ENCODE peak calls at places on chromosome 14, in five cellular contexts. One of them, this sample, is unnamed.

GRCh38 chr14:56491299-56492285 is 88.0 kb upstream of the TMEM260 start:
- DNase-seq in stimulated activated naive CD4-positive, alpha-beta T cell: peak
- DNase-seq in GM19239: peak
- DNase-seq in AG10803: peak
- DNase-seq in H9: peak
- DNase-seq in this sample: peak

GRCh38 chr14:24662753-24663152 is 28.8 kb upstream of the GZMB start:
- DNase-seq in GM19239: no peak
- DNase-seq in AG10803: no peak
- DNase-seq in stimulated activated naive CD4-positive, alpha-beta T cell: no peak
- DNase-seq in H9: no peak
- DNase-seq in this sample: no peak

GRCh38 chr14:96748371-96748770 is 48.8 kb upstream of the VRK1 start:
- DNase-seq in H9: no peak
- DNase-seq in stimulated activated naive CD4-positive, alpha-beta T cell: no peak
- DNase-seq in GM19239: no peak
- DNase-seq in AG10803: no peak
- DNase-seq in this sample: no peak

GRCh38 chr14:61171687-61172086 is 109.5 kb downstream of the TMEM30B start:
- DNase-seq in AG10803: peak
- DNase-seq in GM19239: no peak
- DNase-seq in stimulated activated naive CD4-positive, alpha-beta T cell: no peak
- DNase-seq in H9: no peak
- DNase-seq in this sample: no peak

GRCh38 chr14:61472801-61473376 is 151.5 kb downstream of the PRKCH start:
- DNase-seq in GM19239: no peak
- DNase-seq in AG10803: no peak
- DNase-seq in H9: no peak
- DNase-seq in stimulated activated naive CD4-positive, alpha-beta T cell: peak
- DNase-seq in this sample: no peak

GRCh38 chr14:32006267-32007110 is 70.6 kb upstream of the ARHGAP5 start:
- DNase-seq in H9: no peak
- DNase-seq in GM19239: no peak
- DNase-seq in AG10803: no peak
- DNase-seq in stimulated activated naive CD4-positive, alpha-beta T cell: no peak
- DNase-seq in this sample: no peak

GRCh38 chr14:42517786-42518530 is 911.3 kb downstream of the LRFN5 start:
- DNase-seq in AG10803: no peak
- DNase-seq in H9: no peak
- DNase-seq in stimulated activated naive CD4-positive, alpha-beta T cell: no peak
- DNase-seq in GM19239: no peak
- DNase-seq in this sample: no peak

GRCh38 chr14:89957791-89958190 is 2.1 kb downstream of the TDP1 start:
- DNase-seq in AG10803: no peak
- DNase-seq in stimulated activated naive CD4-positive, alpha-beta T cell: no peak
- DNase-seq in GM19239: no peak
- DNase-seq in H9: peak
- DNase-seq in this sample: peak

GRCh38 chr14:30214456-30215090 is 286.9 kb upstream of the PRKD1 start:
- DNase-seq in H9: no peak
- DNase-seq in AG10803: peak
- DNase-seq in stimulated activated naive CD4-positive, alpha-beta T cell: no peak
- DNase-seq in GM19239: peak
- DNase-seq in this sample: peak

GRCh38 chr14:61107148-61107641 is 126.2 kb downstream of the SLC38A6 start:
- DNase-seq in AG10803: peak
- DNase-seq in stimulated activated naive CD4-positive, alpha-beta T cell: no peak
- DNase-seq in GM19239: no peak
- DNase-seq in H9: no peak
- DNase-seq in this sample: no peak

GRCh38 chr14:35416108-35416750 is 11.7 kb upstream of the NFKBIA start:
- DNase-seq in AG10803: no peak
- DNase-seq in H9: no peak
- DNase-seq in GM19239: no peak
- DNase-seq in stimulated activated naive CD4-positive, alpha-beta T cell: peak
- DNase-seq in this sample: peak

GRCh38 chr14:71418591-71419245 is 511.5 kb downstream of the PCNX1 start:
- DNase-seq in H9: no peak
- DNase-seq in GM19239: no peak
- DNase-seq in AG10803: no peak
- DNase-seq in stimulated activated naive CD4-positive, alpha-beta T cell: no peak
- DNase-seq in this sample: no peak

GRCh38 chr14:71319646-71320045 is 412.4 kb downstream of the PCNX1 start:
- DNase-seq in AG10803: peak
- DNase-seq in H9: no peak
- DNase-seq in stimulated activated naive CD4-positive, alpha-beta T cell: no peak
- DNase-seq in GM19239: no peak
- DNase-seq in this sample: no peak

GRCh38 chr14:22524105-22524783 is 64.8 kb downstream of the DAD1 start:
- DNase-seq in H9: no peak
- DNase-seq in GM19239: no peak
- DNase-seq in AG10803: no peak
- DNase-seq in stimulated activated naive CD4-positive, alpha-beta T cell: no peak
- DNase-seq in this sample: no peak

GRCh38 chr14:88452231-88452630 is 66.8 kb downstream of the SPATA7 start:
- DNase-seq in H9: no peak
- DNase-seq in AG10803: no peak
- DNase-seq in stimulated activated naive CD4-positive, alpha-beta T cell: no peak
- DNase-seq in GM19239: no peak
- DNase-seq in this sample: no peak

GRCh38 chr14:99619873-99620834 is 16.1 kb upstream of the CCDC85C start:
- DNase-seq in GM19239: no peak
- DNase-seq in H9: peak
- DNase-seq in AG10803: peak
- DNase-seq in stimulated activated naive CD4-positive, alpha-beta T cell: no peak
- DNase-seq in this sample: no peak

GRCh38 chr14:94773017-94773681 is 3.2 kb upstream of the GSC start:
- DNase-seq in stimulated activated naive CD4-positive, alpha-beta T cell: no peak
- DNase-seq in GM19239: no peak
- DNase-seq in H9: peak
- DNase-seq in AG10803: no peak
- DNase-seq in this sample: no peak

GRCh38 chr14:44165286-44165685 is 341.8 kb downstream of the FSCB start:
- DNase-seq in GM19239: no peak
- DNase-seq in AG10803: no peak
- DNase-seq in H9: no peak
- DNase-seq in stimulated activated naive CD4-positive, alpha-beta T cell: no peak
- DNase-seq in this sample: no peak